ENCODE peak calls at places on chromosomes 6 and 20, in four cellular contexts. C is ovary, L is left lung, G is H9. E is an unnamed sample.
A peak's percentile ranks its signal among the peaks of the same experiment; 100 is the strongest.

GRCh38 chr20:62472343-62473199 is 3.2 kb downstream of the GATA5 start:
- DNase-seq in L (no peak), C (no peak), G (no peak), E (no peak)

GRCh38 chr6:83198486-83199172 is 5.5 kb downstream of the RWDD2A start:
- DNase-seq in G (no peak), C (no peak), L (no peak), E (no peak)

GRCh38 chr20:48733296-48733790 is 94.5 kb downstream of the PREX1 start:
- DNase-seq in C (no peak), L (no peak), G (no peak), E (no peak)

GRCh38 chr6:45441811-45442453 is 64.2 kb upstream of the SUPT3H start:
- DNase-seq in C (no peak), G (no peak), L (no peak), E (no peak)

GRCh38 chr6:15956205-15957106 is 172.4 kb upstream of the MYLIP start:
- DNase-seq in L (peak; percentile 56), G (no peak), C (no peak), E (no peak)

GRCh38 chr20:2871111-2871465 is 2.2 kb upstream of the PTPRA start:
- DNase-seq in L (no peak), G (no peak), C (no peak), E (no peak)

GRCh38 chr6:12163149-12163548 is 127.0 kb upstream of the EDN1 start:
- DNase-seq in G (no peak), L (no peak), C (no peak), E (no peak)

GRCh38 chr6:133092771-133093170 is 148.4 kb upstream of the EYA4 start:
- DNase-seq in L (no peak), C (no peak), G (no peak), E (no peak)

GRCh38 chr20:50521709-50522674 is 11.8 kb downstream of the PTPN1 start:
- DNase-seq in G (no peak), L (no peak), C (no peak), E (no peak)

GRCh38 chr20:31712564-31713311 is 9.9 kb downstream of the BCL2L1 start:
- DNase-seq in L (peak; percentile 78), G (peak; percentile 83), C (peak; percentile 42), E (peak; percentile 65)

GRCh38 chr20:51650685-51651134 is 108.2 kb upstream of the NFATC2 start:
- DNase-seq in L (no peak), G (no peak), C (no peak), E (no peak)

GRCh38 chr20:64137598-64138031 is 26.6 kb upstream of the MYT1 start:
- DNase-seq in C (no peak), G (no peak), L (peak; percentile 17), E (no peak)

GRCh38 chr6:135159531-135159930 is 21.6 kb upstream of the MYB start:
- DNase-seq in C (no peak), G (no peak), L (no peak), E (no peak)

GRCh38 chr6:424741-425417 is 33.3 kb downstream of the IRF4 start:
- DNase-seq in G (no peak), C (no peak), L (no peak), E (no peak)

GRCh38 chr20:3603108-3603507 is 60.1 kb downstream of the GFRA4 start:
- DNase-seq in L (no peak), G (no peak), C (no peak), E (no peak)

E was measured in uterus.